ENCODE peak calls at places on chromosomes 1 and 21, in eight cellular contexts. One of them, this sample, is unnamed.

GRCh38 chr1:16122916-16123315 is 33.0 kb downstream of the EPHA2 start:
- DNase-seq in skeletal muscle cell: peak
- DNase-seq in heart left ventricle: peak
- DNase-seq in fibroblast of pulmonary artery: peak
- DNase-seq in CD8-positive, alpha-beta memory T cell: peak
- DNase-seq in right cardiac atrium: no peak
- DNase-seq in left lung: peak
- DNase-seq in foreskin fibroblast: peak
- DNase-seq in this sample: peak

GRCh38 chr1:41799205-41799604 is 119.5 kb downstream of the HIVEP3 start:
- DNase-seq in left lung: no peak
- DNase-seq in foreskin fibroblast: no peak
- DNase-seq in right cardiac atrium: no peak
- DNase-seq in skeletal muscle cell: no peak
- DNase-seq in fibroblast of pulmonary artery: no peak
- DNase-seq in heart left ventricle: no peak
- DNase-seq in CD8-positive, alpha-beta memory T cell: no peak
- DNase-seq in this sample: no peak

GRCh38 chr21:44484498-44485253 is 29.4 kb downstream of the LRRC3 start:
- DNase-seq in fibroblast of pulmonary artery: no peak
- DNase-seq in CD8-positive, alpha-beta memory T cell: no peak
- DNase-seq in left lung: no peak
- DNase-seq in right cardiac atrium: no peak
- DNase-seq in foreskin fibroblast: no peak
- DNase-seq in heart left ventricle: no peak
- DNase-seq in skeletal muscle cell: no peak
- DNase-seq in this sample: no peak

GRCh38 chr21:34989337-34990151 is 59.6 kb downstream of the RUNX1 start:
- DNase-seq in CD8-positive, alpha-beta memory T cell: no peak
- DNase-seq in foreskin fibroblast: peak
- DNase-seq in fibroblast of pulmonary artery: no peak
- DNase-seq in right cardiac atrium: no peak
- DNase-seq in heart left ventricle: no peak
- DNase-seq in skeletal muscle cell: no peak
- DNase-seq in left lung: no peak
- DNase-seq in this sample: peak

GRCh38 chr1:19974822-19975416 is 4.5 kb downstream of the PLA2G2A start:
- DNase-seq in foreskin fibroblast: peak
- DNase-seq in skeletal muscle cell: peak
- DNase-seq in fibroblast of pulmonary artery: peak
- DNase-seq in heart left ventricle: peak
- DNase-seq in left lung: no peak
- DNase-seq in right cardiac atrium: peak
- DNase-seq in CD8-positive, alpha-beta memory T cell: no peak
- DNase-seq in this sample: peak

GRCh38 chr1:67394548-67394947 is 35.7 kb downstream of the SERBP1 start:
- DNase-seq in heart left ventricle: no peak
- DNase-seq in fibroblast of pulmonary artery: no peak
- DNase-seq in foreskin fibroblast: no peak
- DNase-seq in skeletal muscle cell: no peak
- DNase-seq in CD8-positive, alpha-beta memory T cell: no peak
- DNase-seq in right cardiac atrium: no peak
- DNase-seq in left lung: no peak
- DNase-seq in this sample: no peak

GRCh38 chr1:181134543-181135461 is 46.3 kb downstream of the IER5 start:
- DNase-seq in right cardiac atrium: peak
- DNase-seq in foreskin fibroblast: peak
- DNase-seq in fibroblast of pulmonary artery: peak
- DNase-seq in CD8-positive, alpha-beta memory T cell: no peak
- DNase-seq in heart left ventricle: peak
- DNase-seq in left lung: peak
- DNase-seq in skeletal muscle cell: peak
- DNase-seq in this sample: peak

GRCh38 chr1:87612966-87613365 is 284.3 kb downstream of the LMO4 start:
- DNase-seq in skeletal muscle cell: no peak
- DNase-seq in fibroblast of pulmonary artery: no peak
- DNase-seq in CD8-positive, alpha-beta memory T cell: no peak
- DNase-seq in left lung: no peak
- DNase-seq in foreskin fibroblast: no peak
- DNase-seq in right cardiac atrium: no peak
- DNase-seq in heart left ventricle: no peak
- DNase-seq in this sample: no peak

GRCh38 chr1:28313710-28314510 is 14.9 kb upstream of the MED18 start:
- DNase-seq in fibroblast of pulmonary artery: peak
- DNase-seq in right cardiac atrium: peak
- DNase-seq in skeletal muscle cell: peak
- DNase-seq in heart left ventricle: peak
- DNase-seq in CD8-positive, alpha-beta memory T cell: no peak
- DNase-seq in foreskin fibroblast: peak
- DNase-seq in left lung: peak
- DNase-seq in this sample: no peak

GRCh38 chr1:224615861-224616760 is at the start of gene CNIH3:
- DNase-seq in fibroblast of pulmonary artery: peak
- DNase-seq in CD8-positive, alpha-beta memory T cell: peak
- DNase-seq in left lung: no peak
- DNase-seq in heart left ventricle: no peak
- DNase-seq in foreskin fibroblast: peak
- DNase-seq in right cardiac atrium: no peak
- DNase-seq in skeletal muscle cell: no peak
- DNase-seq in this sample: peak

GRCh38 chr1:107058245-107059032 is 2.0 kb downstream of the PRMT6 start:
- DNase-seq in right cardiac atrium: no peak
- DNase-seq in fibroblast of pulmonary artery: no peak
- DNase-seq in left lung: no peak
- DNase-seq in CD8-positive, alpha-beta memory T cell: no peak
- DNase-seq in skeletal muscle cell: no peak
- DNase-seq in heart left ventricle: no peak
- DNase-seq in foreskin fibroblast: no peak
- DNase-seq in this sample: no peak

GRCh38 chr1:3717715-3718601 is 34.3 kb upstream of the CCDC27 start:
- DNase-seq in left lung: no peak
- DNase-seq in foreskin fibroblast: peak
- DNase-seq in heart left ventricle: no peak
- DNase-seq in skeletal muscle cell: no peak
- DNase-seq in CD8-positive, alpha-beta memory T cell: no peak
- DNase-seq in fibroblast of pulmonary artery: no peak
- DNase-seq in right cardiac atrium: no peak
- DNase-seq in this sample: no peak

GRCh38 chr1:202625416-202626360 is 84.6 kb downstream of the SYT2 start:
- DNase-seq in fibroblast of pulmonary artery: peak
- DNase-seq in foreskin fibroblast: peak
- DNase-seq in skeletal muscle cell: peak
- DNase-seq in CD8-positive, alpha-beta memory T cell: peak
- DNase-seq in heart left ventricle: peak
- DNase-seq in left lung: peak
- DNase-seq in right cardiac atrium: peak
- DNase-seq in this sample: peak

GRCh38 chr1:24999426-24999825 is 69.3 kb upstream of the RUNX3 start:
- DNase-seq in right cardiac atrium: no peak
- DNase-seq in fibroblast of pulmonary artery: no peak
- DNase-seq in skeletal muscle cell: no peak
- DNase-seq in left lung: no peak
- DNase-seq in CD8-positive, alpha-beta memory T cell: no peak
- DNase-seq in heart left ventricle: no peak
- DNase-seq in foreskin fibroblast: no peak
- DNase-seq in this sample: no peak

GRCh38 chr1:111952258-111952657 is 37.2 kb downstream of the KCND3 start:
- DNase-seq in foreskin fibroblast: no peak
- DNase-seq in CD8-positive, alpha-beta memory T cell: no peak
- DNase-seq in right cardiac atrium: no peak
- DNase-seq in fibroblast of pulmonary artery: no peak
- DNase-seq in left lung: no peak
- DNase-seq in heart left ventricle: no peak
- DNase-seq in skeletal muscle cell: no peak
- DNase-seq in this sample: no peak

GRCh38 chr21:44485254-44485793 is 30.0 kb downstream of the LRRC3 start:
- DNase-seq in right cardiac atrium: no peak
- DNase-seq in skeletal muscle cell: no peak
- DNase-seq in fibroblast of pulmonary artery: no peak
- DNase-seq in left lung: no peak
- DNase-seq in CD8-positive, alpha-beta memory T cell: peak
- DNase-seq in heart left ventricle: no peak
- DNase-seq in foreskin fibroblast: peak
- DNase-seq in this sample: peak

GRCh38 chr1:30685796-30686165 is 37.6 kb downstream of the MATN1 start:
- DNase-seq in fibroblast of pulmonary artery: no peak
- DNase-seq in left lung: no peak
- DNase-seq in skeletal muscle cell: no peak
- DNase-seq in foreskin fibroblast: no peak
- DNase-seq in right cardiac atrium: no peak
- DNase-seq in CD8-positive, alpha-beta memory T cell: no peak
- DNase-seq in heart left ventricle: no peak
- DNase-seq in this sample: no peak

GRCh38 chr1:216606047-216606637 is 117.1 kb downstream of the ESRRG start:
- DNase-seq in heart left ventricle: no peak
- DNase-seq in left lung: no peak
- DNase-seq in right cardiac atrium: no peak
- DNase-seq in foreskin fibroblast: no peak
- DNase-seq in skeletal muscle cell: no peak
- DNase-seq in fibroblast of pulmonary artery: no peak
- DNase-seq in CD8-positive, alpha-beta memory T cell: no peak
- DNase-seq in this sample: no peak

DNA sequence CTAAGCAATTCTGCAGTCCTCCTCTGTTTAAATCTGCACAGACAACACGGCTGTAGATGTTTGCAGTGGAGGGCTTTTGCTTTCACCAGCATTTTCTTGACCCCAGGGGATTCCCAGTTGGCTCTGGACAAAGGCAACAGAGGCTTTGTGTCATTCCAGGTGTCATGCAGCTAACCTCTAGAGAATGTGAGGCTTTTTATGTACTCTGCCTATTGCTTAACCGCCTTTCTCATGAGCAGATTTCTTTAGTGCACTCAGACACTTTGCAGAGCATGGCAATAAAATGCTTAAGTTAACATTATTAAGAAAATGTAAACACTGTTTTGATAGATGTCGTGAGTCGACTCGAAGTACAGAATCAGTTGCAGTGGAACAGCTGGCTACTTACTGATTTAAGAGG is 783.2 kb upstream of the NEGR1 start:
- DNase-seq in skeletal muscle cell: peak
- DNase-seq in left lung: no peak
- DNase-seq in fibroblast of pulmonary artery: no peak
- DNase-seq in right cardiac atrium: no peak
- DNase-seq in heart left ventricle: no peak
- DNase-seq in foreskin fibroblast: no peak
- DNase-seq in CD8-positive, alpha-beta memory T cell: no peak
- DNase-seq in this sample: no peak
- H3K4me3 ChIP-seq in skeletal muscle cell: no peak
- H3K4me3 ChIP-seq in left lung: no peak
- H3K4me3 ChIP-seq in fibroblast of pulmonary artery: no peak
- H3K4me3 ChIP-seq in right cardiac atrium: no peak
- H3K4me3 ChIP-seq in heart left ventricle: no peak
- H3K4me3 ChIP-seq in foreskin fibroblast: no peak
- H3K4me3 ChIP-seq in CD8-positive, alpha-beta memory T cell: no peak
- H3K4me3 ChIP-seq in this sample: no peak

GRCh38 chr1:60573726-60574409 is 500.3 kb upstream of the C1orf87 start:
- DNase-seq in right cardiac atrium: no peak
- DNase-seq in skeletal muscle cell: peak
- DNase-seq in left lung: no peak
- DNase-seq in fibroblast of pulmonary artery: peak
- DNase-seq in foreskin fibroblast: peak
- DNase-seq in CD8-positive, alpha-beta memory T cell: no peak
- DNase-seq in heart left ventricle: no peak
- DNase-seq in this sample: peak

GRCh38 chr1:60571811-60572210 is 498.2 kb upstream of the C1orf87 start:
- DNase-seq in CD8-positive, alpha-beta memory T cell: no peak
- DNase-seq in heart left ventricle: no peak
- DNase-seq in skeletal muscle cell: peak
- DNase-seq in fibroblast of pulmonary artery: peak
- DNase-seq in left lung: no peak
- DNase-seq in foreskin fibroblast: peak
- DNase-seq in right cardiac atrium: no peak
- DNase-seq in this sample: peak

GRCh38 chr1:60575326-60575874 is 501.8 kb upstream of the C1orf87 start:
- DNase-seq in heart left ventricle: no peak
- DNase-seq in fibroblast of pulmonary artery: no peak
- DNase-seq in left lung: no peak
- DNase-seq in foreskin fibroblast: peak
- DNase-seq in skeletal muscle cell: no peak
- DNase-seq in right cardiac atrium: no peak
- DNase-seq in CD8-positive, alpha-beta memory T cell: no peak
- DNase-seq in this sample: no peak

GRCh38 chr1:60572378-60572777 is 498.8 kb upstream of the C1orf87 start:
- DNase-seq in CD8-positive, alpha-beta memory T cell: no peak
- DNase-seq in foreskin fibroblast: no peak
- DNase-seq in heart left ventricle: no peak
- DNase-seq in skeletal muscle cell: no peak
- DNase-seq in right cardiac atrium: no peak
- DNase-seq in fibroblast of pulmonary artery: no peak
- DNase-seq in left lung: no peak
- DNase-seq in this sample: no peak

GRCh38 chr1:60573121-60573520 is 499.6 kb upstream of the C1orf87 start:
- DNase-seq in fibroblast of pulmonary artery: peak
- DNase-seq in skeletal muscle cell: peak
- DNase-seq in foreskin fibroblast: peak
- DNase-seq in right cardiac atrium: no peak
- DNase-seq in heart left ventricle: no peak
- DNase-seq in CD8-positive, alpha-beta memory T cell: no peak
- DNase-seq in left lung: no peak
- DNase-seq in this sample: peak
- H3K4me3 ChIP-seq in fibroblast of pulmonary artery: no peak
- H3K4me3 ChIP-seq in skeletal muscle cell: no peak
- H3K4me3 ChIP-seq in foreskin fibroblast: no peak
- H3K4me3 ChIP-seq in right cardiac atrium: no peak
- H3K4me3 ChIP-seq in heart left ventricle: no peak
- H3K4me3 ChIP-seq in CD8-positive, alpha-beta memory T cell: no peak
- H3K4me3 ChIP-seq in left lung: no peak
- H3K4me3 ChIP-seq in this sample: no peak

DNA sequence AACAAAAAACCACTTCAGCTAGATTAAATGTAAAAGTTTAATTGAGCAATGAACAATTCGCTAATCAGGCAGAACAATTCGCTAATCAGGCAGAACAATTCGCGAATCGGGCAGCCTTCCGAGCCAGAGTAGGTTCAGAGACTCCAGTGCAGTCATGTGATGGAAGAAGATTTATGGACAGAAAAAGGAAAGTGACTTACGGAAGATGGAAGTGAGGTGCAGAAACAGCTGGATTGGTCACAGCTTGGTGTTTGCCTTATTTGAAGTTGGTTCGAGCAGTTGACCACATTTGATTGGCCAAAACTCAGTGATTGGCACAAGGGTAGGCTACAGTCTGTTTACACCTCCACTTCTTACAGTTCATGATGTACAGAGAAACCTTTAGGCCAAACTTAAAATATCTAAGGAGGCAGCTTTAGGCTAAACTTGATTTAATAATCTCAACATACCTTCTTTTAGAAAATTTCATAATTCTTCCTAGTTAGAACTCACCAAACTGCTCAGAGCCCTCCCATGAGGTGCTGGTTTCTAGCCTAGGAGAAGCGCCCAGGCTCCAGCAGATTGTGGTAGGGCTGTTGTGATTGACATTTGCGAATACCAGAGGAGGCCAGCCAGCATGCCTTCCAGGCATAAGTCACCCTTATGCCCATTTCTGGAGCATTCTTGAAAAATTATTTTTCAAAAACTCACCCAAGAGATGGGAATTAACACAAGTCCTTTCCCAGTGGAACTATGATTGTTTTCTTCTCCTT is 22.8 kb upstream of the KCNC4 start:
- DNase-seq in left lung: no peak
- DNase-seq in CD8-positive, alpha-beta memory T cell: no peak
- DNase-seq in heart left ventricle: peak
- DNase-seq in skeletal muscle cell: no peak
- DNase-seq in fibroblast of pulmonary artery: peak
- DNase-seq in right cardiac atrium: no peak
- DNase-seq in foreskin fibroblast: peak
- DNase-seq in this sample: no peak
- H3K4me3 ChIP-seq in left lung: no peak
- H3K4me3 ChIP-seq in CD8-positive, alpha-beta memory T cell: no peak
- H3K4me3 ChIP-seq in heart left ventricle: no peak
- H3K4me3 ChIP-seq in skeletal muscle cell: no peak
- H3K4me3 ChIP-seq in fibroblast of pulmonary artery: no peak
- H3K4me3 ChIP-seq in right cardiac atrium: no peak
- H3K4me3 ChIP-seq in foreskin fibroblast: no peak
- H3K4me3 ChIP-seq in this sample: no peak

GRCh38 chr21:38861989-38862683 is 56.4 kb downstream of the ETS2 start:
- DNase-seq in CD8-positive, alpha-beta memory T cell: no peak
- DNase-seq in left lung: no peak
- DNase-seq in right cardiac atrium: no peak
- DNase-seq in skeletal muscle cell: no peak
- DNase-seq in fibroblast of pulmonary artery: no peak
- DNase-seq in foreskin fibroblast: peak
- DNase-seq in heart left ventricle: no peak
- DNase-seq in this sample: no peak
- H3K4me3 ChIP-seq in CD8-positive, alpha-beta memory T cell: no peak
- H3K4me3 ChIP-seq in left lung: no peak
- H3K4me3 ChIP-seq in right cardiac atrium: no peak
- H3K4me3 ChIP-seq in skeletal muscle cell: no peak
- H3K4me3 ChIP-seq in fibroblast of pulmonary artery: no peak
- H3K4me3 ChIP-seq in foreskin fibroblast: no peak
- H3K4me3 ChIP-seq in heart left ventricle: no peak
- H3K4me3 ChIP-seq in this sample: no peak

This sample was measured in astrocyte of the spinal cord.